ENCODE peak calls at places on chromosomes 12 and 14, in four cellular contexts. N is hepatocyte, L is nephron progenitor cell, P is psoas muscle. X is an unnamed sample.

GRCh38 chr12:879641-880040 is 69.9 kb downstream of the RAD52 start:
- DNase-seq in N (no peak), L (no peak), P (peak; percentile 55), X (no peak)

GRCh38 chr12:2113080-2113479 is 60.3 kb downstream of the CACNA1C start:
- DNase-seq in N (no peak), L (no peak), P (no peak), X (no peak)

GRCh38 chr12:80868576-80868975 is 69.2 kb downstream of the LIN7A start:
- DNase-seq in N (peak; percentile 5), L (no peak), P (no peak), X (no peak)

GRCh38 chr14:73725116-73726024 is 11.2 kb upstream of the PNMA1 start:
- DNase-seq in N (peak; percentile 25), L (no peak), P (peak; percentile 75), X (no peak)

GRCh38 chr14:68668531-68668930 is 124.3 kb downstream of the ZFP36L1 start:
- DNase-seq in N (no peak), L (no peak), P (no peak), X (no peak)

GRCh38 chr14:24941719-24942118 is 108.2 kb downstream of the STXBP6 start:
- DNase-seq in N (peak; percentile 65), L (no peak), P (no peak), X (peak; percentile 80)

GRCh38 chr14:64507376-64508156 is 3.0 kb downstream of the ZBTB1 start:
- DNase-seq in N (peak; percentile 39), L (no peak), P (no peak), X (no peak)

GRCh38 chr14:104940526-104941150 is 16.0 kb downstream of the PLD4 start:
- DNase-seq in N (no peak), L (no peak), P (no peak), X (peak; percentile 29)

GRCh38 chr12:118840399-118840798 is 140.9 kb upstream of the SRRM4 start:
- DNase-seq in N (no peak), L (no peak), P (no peak), X (no peak)

GRCh38 chr12:7352661-7353060 is 48.8 kb downstream of the ACSM4 start:
- DNase-seq in N (no peak), L (no peak), P (no peak), X (no peak)

GRCh38 chr12:57620936-57621496 is 9.8 kb downstream of the ARHGEF25 start:
- DNase-seq in N (no peak), L (peak; percentile 37), P (peak; percentile 66), X (peak; percentile 84)

GRCh38 chr12:71183018-71183417 is 25.2 kb upstream of the TSPAN8 start:
- DNase-seq in N (peak; percentile 45), L (no peak), P (no peak), X (no peak)

GRCh38 chr14:74604896-74605295 is 7.1 kb downstream of the LTBP2 start:
- DNase-seq in N (no peak), L (no peak), P (peak; percentile 56), X (no peak)

GRCh38 chr14:75226755-75227544 is 50.5 kb upstream of the TMED10 start:
- DNase-seq in N (no peak), L (no peak), P (no peak), X (no peak)

GRCh38 chr14:105173901-105174894 is 5.6 kb upstream of the JAG2 start:
- DNase-seq in N (no peak), L (no peak), P (no peak), X (no peak)

GRCh38 chr14:35959835-35960234 is 133.7 kb downstream of the BRMS1L start:
- DNase-seq in N (no peak), L (no peak), P (no peak), X (no peak)

GRCh38 chr12:92133795-92134637 is 11.6 kb downstream of the BTG1 start:
- DNase-seq in N (no peak), L (no peak), P (no peak), X (no peak)

GRCh38 chr12:29707846-29708245 is 75.9 kb downstream of the TMTC1 start:
- DNase-seq in N (no peak), L (no peak), P (no peak), X (no peak)

GRCh38 chr14:93219103-93219726 is 12.2 kb downstream of the UBR7 start:
- DNase-seq in N (peak; percentile 81), L (peak; percentile 27), P (no peak), X (no peak)

GRCh38 chr14:92897922-92898599 is 24.9 kb upstream of the CHGA start:
- DNase-seq in N (no peak), L (no peak), P (no peak), X (no peak)

GRCh38 chr12:123063535-123063934 is 83.1 kb downstream of the ARL6IP4 start:
- DNase-seq in N (peak; percentile 43), L (no peak), P (peak; percentile 23), X (no peak)

GRCh38 chr12:120738252-120739030 is 12.8 kb downstream of the ACADS start:
- DNase-seq in N (no peak), L (no peak), P (peak; percentile 65), X (no peak)

GRCh38 chr14:99274346-99275221 is 2.6 kb upstream of the BCL11B start:
- DNase-seq in N (peak; percentile 93), L (peak; percentile 87), P (peak; percentile 77), X (peak; percentile 89)

GRCh38 chr12:120639771-120640721 is at the start of gene CABP1:
- DNase-seq in N (peak; percentile 55), L (peak; percentile 79), P (peak; percentile 60), X (peak; percentile 75)

GRCh38 chr12:3295648-3296408 is 195.2 kb upstream of the PRMT8 start:
- DNase-seq in N (peak; percentile 37), L (no peak), P (peak; percentile 73), X (no peak)

GRCh38 chr12:27969011-27969900 is 3.3 kb downstream of the PTHLH start:
- DNase-seq in N (peak; percentile 30), L (peak; percentile 57), P (peak; percentile 50), X (peak; percentile 76)

GRCh38 chr12:47222960-47223847 is 143.4 kb upstream of the AMIGO2 start:
- DNase-seq in N (peak; percentile 18), L (no peak), P (no peak), X (no peak)

GRCh38 chr14:64806202-64806861 is 73.4 kb downstream of the SPTB start:
- DNase-seq in N (peak; percentile 65), L (no peak), P (peak; percentile 62), X (no peak)

GRCh38 chr12:108299980-108300696 is 39.0 kb downstream of the CMKLR1 start:
- DNase-seq in N (no peak), L (no peak), P (no peak), X (peak; percentile 39)

GRCh38 chr12:53062977-53063707 is 13.3 kb downstream of the TNS2 start:
- DNase-seq in N (no peak), L (no peak), P (peak; percentile 58), X (peak; percentile 77)

GRCh38 chr12:118714051-118714460 is 267.3 kb upstream of the SRRM4 start:
- DNase-seq in N (peak; percentile 57), L (peak; percentile 60), P (no peak), X (no peak)

GRCh38 chr14:50955373-50956043 is 11.2 kb upstream of the PYGL start:
- DNase-seq in N (peak; percentile 91), L (peak; percentile 18), P (peak; percentile 80), X (peak; percentile 85)

GRCh38 chr14:69695664-69696527 is 71.0 kb upstream of the SRSF5 start:
- DNase-seq in N (no peak), L (no peak), P (peak; percentile 52), X (no peak)

GRCh38 chr12:52035926-52036325 is 15.3 kb upstream of the NR4A1 start:
- DNase-seq in N (no peak), L (no peak), P (no peak), X (no peak)

DNA sequence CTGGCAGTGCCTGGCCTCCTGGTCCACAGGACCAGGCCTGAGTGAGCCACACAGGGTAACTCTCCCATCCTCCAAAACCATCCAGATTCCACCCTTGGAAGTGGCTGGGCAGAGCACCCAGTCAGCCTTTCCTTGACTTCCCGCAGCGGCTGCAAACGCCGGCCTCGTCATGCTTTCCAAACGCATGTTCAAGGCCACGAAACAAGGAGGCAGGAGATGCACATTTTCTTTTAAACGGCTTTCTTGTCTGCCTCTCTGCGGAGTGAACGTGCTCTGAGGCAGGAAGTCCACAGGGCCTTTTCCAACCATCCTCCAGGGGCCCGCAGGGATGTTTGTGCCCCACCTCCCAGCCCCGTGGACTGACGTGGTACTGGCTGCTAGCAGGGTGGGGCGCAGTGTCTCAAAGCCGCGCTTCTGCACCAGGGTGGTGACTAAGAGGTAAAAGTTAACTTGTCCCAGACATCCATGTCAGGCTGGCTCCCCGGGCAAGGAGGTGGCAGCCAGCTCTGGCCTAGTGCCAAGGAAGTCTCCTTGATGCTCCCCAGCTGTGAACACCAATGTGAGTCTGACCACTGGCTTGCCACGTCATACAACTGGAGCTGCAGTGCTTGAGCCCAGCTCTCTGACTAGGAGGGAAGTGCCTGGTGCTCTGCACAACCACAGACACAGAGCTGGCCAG is 45.0 kb downstream of the KCNA5 start:
- DNase-seq in N (peak; percentile 39), L (no peak), P (no peak), X (peak; percentile 57)
- TF ChIP-seq CTCF in N (no peak), L (no peak), P (no peak), X (no peak)

DNA sequence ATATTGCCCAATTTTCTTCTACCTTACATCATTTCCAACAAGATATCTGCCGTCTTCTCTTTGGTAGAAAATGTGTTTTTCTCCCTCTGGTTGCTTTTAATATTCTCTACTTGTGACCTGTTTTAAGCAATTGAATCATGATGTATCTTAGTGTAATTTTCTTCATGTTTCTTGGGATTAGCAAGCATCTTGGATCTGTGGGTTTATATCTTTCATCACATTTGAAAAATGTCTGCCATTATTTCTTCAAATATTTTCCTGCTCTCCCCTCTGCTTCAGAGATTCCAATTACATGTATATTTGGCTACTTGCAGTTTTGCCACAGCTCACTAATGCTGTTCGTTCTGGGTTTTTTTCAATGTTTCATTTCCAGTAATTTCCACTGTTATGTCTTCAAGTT is 30.1 kb downstream of the CKAP4 start:
- DNase-seq in N (no peak), L (no peak), P (no peak), X (no peak)
- TF ChIP-seq CTCF in N (no peak), L (no peak), P (no peak), X (no peak)

GRCh38 chr14:87334997-87335675 is 657.8 kb downstream of the GALC start:
- DNase-seq in N (no peak), L (no peak), P (no peak), X (no peak)
- TF ChIP-seq CTCF in N (peak; percentile 20), L (no peak), P (no peak), X (no peak)

DNA sequence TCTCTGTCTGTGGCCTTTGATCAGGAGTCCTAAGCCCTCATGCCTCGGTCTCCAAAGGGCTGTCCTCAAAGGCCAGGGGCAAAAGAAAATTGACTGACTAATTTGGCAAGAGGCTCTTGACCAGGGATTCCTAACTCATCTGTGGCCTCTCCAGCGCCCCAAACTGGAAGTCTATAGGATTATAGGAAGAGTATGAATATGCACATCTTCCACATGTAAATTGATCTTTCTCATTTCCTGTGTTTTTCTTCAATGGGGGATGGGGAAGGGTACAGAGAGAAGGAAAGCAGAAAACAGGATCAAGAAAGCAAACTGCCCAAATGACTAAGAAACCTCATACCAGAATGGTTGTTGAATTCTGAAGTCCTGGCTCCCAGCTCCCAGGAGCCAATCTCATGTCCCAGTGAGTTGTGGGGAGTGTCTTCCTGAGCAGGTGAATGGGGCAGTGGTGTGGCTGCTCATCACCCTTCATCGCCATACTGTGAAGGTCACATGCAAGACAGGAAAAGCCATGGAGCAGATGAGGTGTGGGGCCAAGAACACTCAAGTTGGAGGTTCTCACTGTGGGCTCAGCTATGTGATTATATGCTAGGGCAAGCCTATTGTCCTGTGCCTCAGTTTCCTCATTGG is 16.7 kb upstream of the TSPAN11 start:
- DNase-seq in N (no peak), L (no peak), P (no peak), X (no peak)
- TF ChIP-seq CTCF in N (no peak), L (no peak), P (no peak), X (no peak)

X was measured in kidney.